ENCODE peak calls at places on chromosomes 11 and 22, in four cellular contexts. P is spleen, I is fibroblast of villous mesenchyme, N is GM12865. R is an unnamed sample.

GRCh38 chr11:1963864-1964263 is 16.7 kb downstream of the MRPL23 start:
- DNase-seq in P (peak), I (no peak), N (no peak), R (no peak)

GRCh38 chr22:26174280-26174679 is 5.0 kb downstream of the SEZ6L start:
- DNase-seq in P (no peak), I (no peak), N (no peak), R (no peak)

GRCh38 chr22:50620861-50621490 is 7.0 kb downstream of the ARSA start:
- DNase-seq in P (peak), I (no peak), N (peak), R (peak)

GRCh38 chr11:3101921-3102640 is 44.9 kb upstream of the CARS1 start:
- DNase-seq in P (no peak), I (no peak), N (no peak), R (no peak)

GRCh38 chr22:27377901-27378300 is 423.7 kb downstream of the MN1 start:
- DNase-seq in P (no peak), I (peak), N (no peak), R (no peak)

GRCh38 chr11:58656348-58656747 is 33.9 kb downstream of the CNTF start:
- DNase-seq in P (no peak), I (no peak), N (no peak), R (peak)

GRCh38 chr11:117520201-117520600 is 192.5 kb downstream of the CEP164 start:
- DNase-seq in P (no peak), I (no peak), N (peak), R (no peak)

GRCh38 chr22:47292546-47293320 is 530.3 kb downstream of the TBC1D22A start:
- DNase-seq in P (no peak), I (peak), N (no peak), R (no peak)

GRCh38 chr22:48738204-48738980 is 1089.3 kb downstream of the BRD1 start:
- DNase-seq in P (peak), I (no peak), N (no peak), R (no peak)

GRCh38 chr11:122199661-122200060 is 83.6 kb upstream of the BLID start:
- DNase-seq in P (no peak), I (no peak), N (no peak), R (no peak)

GRCh38 chr22:46085831-46086576 is 64.3 kb upstream of the PPARA start:
- DNase-seq in P (peak), I (peak), N (no peak), R (peak)

GRCh38 chr11:131991606-131992005 is 621.2 kb downstream of the NTM start:
- DNase-seq in P (no peak), I (no peak), N (no peak), R (peak)

GRCh38 chr22:27335102-27335660 is 466.4 kb downstream of the MN1 start:
- DNase-seq in P (no peak), I (no peak), N (no peak), R (no peak)

GRCh38 chr11:83502041-83502440 is 215.9 kb upstream of the CCDC90B start:
- DNase-seq in P (no peak), I (no peak), N (no peak), R (peak)

GRCh38 chr11:5605849-5606248 is 9.4 kb downstream of the TRIM6 start:
- DNase-seq in P (no peak), I (peak), N (no peak), R (peak)

GRCh38 chr11:64123102-64123434 is 42.8 kb downstream of the MACROD1 start:
- DNase-seq in P (no peak), I (no peak), N (no peak), R (peak)

GRCh38 chr11:12175694-12176241 is 65.4 kb downstream of the MICAL2 start:
- DNase-seq in P (no peak), I (peak), N (peak), R (peak)

GRCh38 chr11:32210601-32211000 is 119.7 kb downstream of the RCN1 start:
- DNase-seq in P (no peak), I (peak), N (no peak), R (peak)

GRCh38 chr22:50627452-50627913 is 469 bp downstream of the ARSA start:
- DNase-seq in P (peak), I (no peak), N (peak), R (no peak)

GRCh38 chr11:131486937-131487336 is 116.5 kb downstream of the NTM start:
- DNase-seq in P (no peak), I (no peak), N (no peak), R (no peak)

GRCh38 chr22:25027959-25028840 is 75.7 kb downstream of the KIAA1671 start:
- DNase-seq in P (no peak), I (peak), N (no peak), R (no peak)

GRCh38 chr22:46436595-46437163 is 100.7 kb downstream of the CELSR1 start:
- DNase-seq in P (no peak), I (no peak), N (no peak), R (peak)

GRCh38 chr11:124865181-124865901 is at the start of gene ROBO3:
- DNase-seq in P (no peak), I (no peak), N (no peak), R (no peak)

GRCh38 chr11:31645747-31646146 is 136.2 kb downstream of the ELP4 start:
- DNase-seq in P (no peak), I (peak), N (no peak), R (peak)

GRCh38 chr11:123494195-123495050 is 64.4 kb downstream of the GRAMD1B start:
- DNase-seq in P (no peak), I (no peak), N (no peak), R (peak)

GRCh38 chr11:10564692-10565318 is 3.7 kb downstream of the LYVE1 start:
- DNase-seq in P (no peak), I (peak), N (peak), R (no peak)

GRCh38 chr11:35011389-35011788 is 95.0 kb downstream of the PDHX start:
- DNase-seq in P (no peak), I (peak), N (no peak), R (peak)

GRCh38 chr11:69009441-69010211 is 3.4 kb downstream of the MRGPRF start:
- DNase-seq in P (peak), I (no peak), N (no peak), R (no peak)

GRCh38 chr11:112289588-112290461 is 29.2 kb upstream of the PLET1 start:
- DNase-seq in P (peak), I (peak), N (peak), R (peak)

GRCh38 chr11:69455969-69456368 is 25.5 kb upstream of the LINC01488 start:
- DNase-seq in P (no peak), I (no peak), N (no peak), R (no peak)

GRCh38 chr11:78318321-78318720 is 99.3 kb downstream of the GAB2 start:
- DNase-seq in P (no peak), I (no peak), N (no peak), R (no peak)

GRCh38 chr22:39293766-39294368 is 25.6 kb downstream of the RPL3 start:
- DNase-seq in P (no peak), I (no peak), N (no peak), R (no peak)

GRCh38 chr22:45932066-45932465 is 44.9 kb downstream of the WNT7B start:
- DNase-seq in P (no peak), I (no peak), N (no peak), R (no peak)

GRCh38 chr11:113147249-113147648 is 167.1 kb upstream of the TTC12 start:
- DNase-seq in P (no peak), I (no peak), N (no peak), R (no peak)

GRCh38 chr11:38582151-38582550 is 1984.1 kb upstream of the RAG2 start:
- DNase-seq in P (no peak), I (peak), N (no peak), R (no peak)
- H3K4me3 ChIP-seq in P (no peak), I (no peak), N (no peak), R (no peak)

GRCh38 chr11:129326921-129327320 is 48.7 kb upstream of the BARX2 start:
- DNase-seq in P (no peak), I (no peak), N (no peak), R (no peak)

GRCh38 chr11:129333873-129334272 is 41.8 kb upstream of the BARX2 start:
- DNase-seq in P (no peak), I (no peak), N (no peak), R (peak)

GRCh38 chr11:129331871-129332274 is 43.8 kb upstream of the BARX2 start:
- DNase-seq in P (peak), I (peak), N (peak), R (peak)

GRCh38 chr11:129331217-129331616 is 44.4 kb upstream of the BARX2 start:
- DNase-seq in P (no peak), I (no peak), N (no peak), R (peak)
- TF ChIP-seq CTCF in P (no peak), I (no peak), N (no peak), R (no peak)

DNA sequence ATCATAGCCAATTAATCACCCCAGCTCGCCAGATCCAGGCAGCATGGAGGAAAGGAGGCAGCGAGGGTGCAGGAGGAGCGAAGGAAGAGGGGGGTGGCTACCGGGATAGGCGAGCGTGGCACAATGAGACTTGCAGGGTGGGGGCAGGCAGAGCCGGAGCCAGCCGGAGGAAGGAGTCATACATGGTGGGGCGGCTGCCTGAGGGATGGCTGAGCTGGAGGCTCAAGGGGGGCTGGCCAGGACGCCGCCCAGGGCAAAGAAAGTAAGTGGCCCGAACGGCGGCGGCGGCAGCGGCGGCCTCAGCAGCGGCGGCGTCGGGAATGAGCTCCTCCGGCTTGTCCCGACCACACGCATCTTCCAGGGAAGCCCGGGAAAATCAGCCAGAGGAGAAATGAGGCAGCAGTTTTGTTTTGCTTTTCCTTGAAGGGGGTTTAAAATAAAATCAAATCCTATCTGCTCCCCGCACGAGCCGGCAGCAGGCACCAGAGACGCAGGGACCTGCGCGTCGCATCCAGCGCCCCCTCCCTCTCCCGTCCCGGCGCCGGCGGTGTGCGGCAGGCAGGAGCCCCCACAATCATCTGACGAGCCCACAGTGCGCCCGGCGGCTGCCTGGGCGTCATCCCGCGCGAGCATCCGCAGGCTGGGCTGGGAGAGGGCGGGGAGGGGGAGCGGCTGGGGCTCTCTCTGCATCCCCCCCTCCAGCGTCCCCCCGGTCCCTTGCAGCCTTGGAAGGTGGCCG is 263.6 kb downstream of the CTTN start:
- DNase-seq in P (no peak), I (no peak), N (no peak), R (no peak)
- H3K4me3 ChIP-seq in P (peak), I (peak), N (no peak), R (no peak)

DNA sequence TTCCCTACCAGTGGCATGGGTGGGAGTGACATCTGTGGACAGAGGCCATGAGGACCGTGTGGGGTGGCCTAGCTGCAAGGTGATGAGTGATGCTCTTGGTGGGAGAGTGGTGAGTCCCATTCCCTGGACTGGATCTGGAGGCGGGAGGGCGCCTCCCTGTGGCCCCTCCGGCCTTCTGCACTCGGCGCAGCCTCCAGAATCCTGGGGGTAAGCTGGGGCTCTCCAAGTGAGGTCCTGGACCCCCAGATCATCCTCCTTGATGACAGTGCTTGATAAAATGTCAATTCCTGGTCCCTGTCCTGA is 32.3 kb upstream of the PRR5 start:
- DNase-seq in P (no peak), I (no peak), N (no peak), R (no peak)
- TF ChIP-seq CTCF in P (peak), I (peak), N (no peak), R (peak)

GRCh38 chr11:62687508-62688396 is 1.6 kb downstream of the LRRN4CL start:
- DNase-seq in P (no peak), I (no peak), N (no peak), R (no peak)

GRCh38 chr11:62694455-62695167 is 5.3 kb upstream of the LRRN4CL start:
- DNase-seq in P (peak), I (peak), N (peak), R (peak)

GRCh38 chr11:62688481-62688880 is 849 bp downstream of the LRRN4CL start:
- DNase-seq in P (no peak), I (peak), N (no peak), R (no peak)

GRCh38 chr11:62689421-62690183 is at the start of gene LRRN4CL:
- DNase-seq in P (no peak), I (peak), N (no peak), R (no peak)
- H3K4me3 ChIP-seq in P (no peak), I (peak), N (no peak), R (no peak)

GRCh38 chr11:60925685-60926267 is 1.5 kb downstream of the TMEM132A start:
- DNase-seq in P (peak), I (peak), N (no peak), R (peak)
- TF ChIP-seq CTCF in P (no peak), I (no peak), N (no peak), R (no peak)

DNA sequence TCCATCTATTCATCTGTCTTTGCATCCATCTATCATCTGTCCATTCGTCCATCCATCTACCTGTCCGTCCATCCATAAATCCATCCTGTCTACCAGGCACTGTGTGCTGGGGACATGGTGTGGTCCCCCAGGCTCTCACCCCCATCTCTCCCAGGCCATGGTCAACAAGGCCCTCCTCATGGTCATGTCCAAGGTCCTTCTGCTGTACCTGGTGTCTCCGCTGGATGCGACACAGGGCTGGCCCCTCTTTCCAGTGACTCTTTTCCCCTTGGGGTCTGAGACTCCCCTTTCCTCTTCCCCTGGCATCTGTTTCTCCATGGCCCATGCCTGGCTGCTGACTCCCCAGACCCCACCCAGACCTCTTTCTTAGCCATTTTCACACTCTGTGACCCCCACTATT is 4.5 kb downstream of the IGLL1 start:
- DNase-seq in P (peak), I (no peak), N (no peak), R (no peak)
- H3K4me3 ChIP-seq in P (no peak), I (no peak), N (no peak), R (no peak)

GRCh38 chr22:28953976-28954880 is 70.9 kb downstream of the ZNRF3 start:
- DNase-seq in P (no peak), I (no peak), N (no peak), R (no peak)

GRCh38 chr22:28951969-28952521 is 68.7 kb downstream of the ZNRF3 start:
- DNase-seq in P (no peak), I (peak), N (no peak), R (no peak)

GRCh38 chr22:28953399-28953798 is 70.0 kb downstream of the ZNRF3 start:
- DNase-seq in P (no peak), I (no peak), N (no peak), R (no peak)

GRCh38 chr22:28951530-28951929 is 68.2 kb downstream of the ZNRF3 start:
- DNase-seq in P (no peak), I (no peak), N (no peak), R (no peak)

DNA sequence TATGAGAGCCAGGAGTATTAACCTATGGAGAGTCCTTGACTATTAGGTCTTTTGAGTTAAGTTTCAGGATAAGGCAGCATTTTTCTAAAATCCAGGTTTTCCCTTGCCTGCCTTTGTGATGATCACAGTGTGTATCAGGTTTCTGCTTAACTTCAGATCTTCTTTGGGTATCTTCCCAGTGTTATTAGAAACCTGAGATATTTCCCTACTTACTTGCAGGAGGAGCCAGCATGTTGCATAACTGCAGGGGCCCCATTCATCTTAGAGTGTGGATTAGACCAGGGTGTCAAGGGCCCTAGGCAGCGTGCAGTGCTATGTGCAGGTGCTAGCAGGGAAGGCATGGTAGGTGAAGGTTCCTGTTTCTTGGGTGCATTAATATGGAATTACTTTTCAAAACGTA is 69.5 kb downstream of the ZNRF3 start:
- DNase-seq in P (no peak), I (peak), N (no peak), R (no peak)
- TF ChIP-seq CTCF in P (no peak), I (no peak), N (no peak), R (no peak)